ENCODE peak calls at places on chromosomes 16 and 17, in six cellular contexts. U is HCT116, A is PC-3, Z is endodermal cell, R is K562, X is tibial nerve. H is an unnamed sample.

GRCh38 chr16:54280751-54281150 is 5.8 kb downstream of the IRX3 start:
- DNase-seq in A (no peak), U (peak; percentile 13), X (no peak), R (no peak), Z (no peak), H (no peak)

GRCh38 chr17:69492410-69493071 is 78.0 kb downstream of the MAP2K6 start:
- DNase-seq in X (no peak), A (peak; percentile 92), R (no peak), Z (peak; percentile 91), U (peak; percentile 28), H (peak; percentile 13)

GRCh38 chr17:80430446-80431245 is 15.7 kb downstream of the ENDOV start:
- DNase-seq in U (no peak), X (no peak), A (no peak), Z (no peak), R (no peak), H (no peak)

GRCh38 chr16:56558024-56558747 is 6.7 kb upstream of the MT4 start:
- DNase-seq in R (no peak), Z (no peak), U (no peak), X (no peak), A (peak; percentile 89), H (no peak)

GRCh38 chr17:46974086-46974485 is 5.0 kb downstream of the RPRML start:
- DNase-seq in A (no peak), Z (no peak), U (no peak), R (no peak), X (no peak), H (no peak)

GRCh38 chr17:37327341-37328090 is 48.3 kb upstream of the C17orf78 start:
- DNase-seq in Z (peak; percentile 16), A (no peak), U (no peak), X (no peak), R (no peak), H (no peak)

GRCh38 chr17:2053380-2054261 is 1.3 kb upstream of the HIC1 start:
- DNase-seq in Z (peak; percentile 95), X (peak; percentile 76), R (peak; percentile 38), A (peak; percentile 58), U (no peak), H (no peak)

GRCh38 chr16:65510850-65511249 is 389.0 kb upstream of the CDH11 start:
- DNase-seq in X (no peak), R (no peak), A (no peak), Z (peak; percentile 59), U (no peak), H (no peak)

GRCh38 chr17:15945493-15946209 is 721 bp downstream of the ADORA2B start:
- DNase-seq in U (no peak), Z (no peak), X (no peak), A (no peak), R (peak; percentile 55), H (no peak)

GRCh38 chr16:15689290-15689689 is 39.2 kb downstream of the NDE1 start:
- DNase-seq in Z (no peak), R (no peak), U (no peak), A (no peak), X (no peak), H (no peak)

GRCh38 chr16:24130494-24131085 is 125.5 kb upstream of the CACNG3 start:
- DNase-seq in X (no peak), A (no peak), R (no peak), Z (peak; percentile 45), U (no peak), H (no peak)

GRCh38 chr17:63154586-63155244 is 188.7 kb downstream of the TANC2 start:
- DNase-seq in X (no peak), U (no peak), R (no peak), Z (no peak), A (no peak), H (no peak)

GRCh38 chr17:77373298-77374169 is 232.8 kb downstream of the SEC14L1 start:
- DNase-seq in R (no peak), X (no peak), Z (peak; percentile 90), U (no peak), A (no peak), H (no peak)

GRCh38 chr16:81712681-81713080 is 66.4 kb upstream of the PLCG2 start:
- DNase-seq in A (no peak), Z (no peak), X (no peak), U (no peak), R (no peak), H (no peak)

GRCh38 chr16:80014241-80014939 is 413.9 kb upstream of the MAF start:
- DNase-seq in Z (no peak), A (no peak), U (no peak), R (no peak), X (no peak), H (peak; percentile 33)

GRCh38 chr16:58332997-58333700 is 38.3 kb upstream of the PRSS54 start:
- DNase-seq in R (peak; percentile 13), Z (peak; percentile 86), A (no peak), U (no peak), X (no peak), H (no peak)

GRCh38 chr17:38451030-38451839 is 23.0 kb downstream of the ARHGAP23 start:
- DNase-seq in U (no peak), A (no peak), X (no peak), Z (peak; percentile 97), R (no peak), H (no peak)

GRCh38 chr17:50699410-50699809 is 8.3 kb downstream of the ANKRD40 start:
- DNase-seq in Z (no peak), U (no peak), A (peak; percentile 96), R (no peak), X (no peak), H (no peak)

GRCh38 chr16:22052985-22053384 is 39.4 kb upstream of the VWA3A start:
- DNase-seq in X (no peak), U (no peak), A (no peak), Z (no peak), R (no peak), H (no peak)
- H3K4me1 ChIP-seq in X (no peaks in the 10 kb centered on the region), U (peaks cover 43% of the 10 kb centered on the region), A (peaks cover 11% of the 10 kb centered on the region), Z (no peaks in the 10 kb centered on the region), R (no peaks in the 10 kb centered on the region), H (peaks cover 20% of the 10 kb centered on the region)

GRCh38 chr17:10019941-10020403 is 114.9 kb upstream of the RCVRN start:
- DNase-seq in R (no peak), A (no peak), U (no peak), X (no peak), Z (no peak), H (no peak)
- H3K4me1 ChIP-seq in R (no peaks in the 10 kb centered on the region), A (no peaks in the 10 kb centered on the region), U (no peaks in the 10 kb centered on the region), X (no peaks in the 10 kb centered on the region), Z (no peaks in the 10 kb centered on the region), H (no peaks in the 10 kb centered on the region)

GRCh38 chr17:59369026-59369724 is 37.7 kb downstream of the YPEL2 start:
- DNase-seq in X (no peak), U (no peak), A (peak; percentile 19), R (no peak), Z (no peak), H (no peak)

GRCh38 chr17:59371426-59372099 is 40.1 kb downstream of the YPEL2 start:
- DNase-seq in X (peak; percentile 60), A (no peak), Z (no peak), U (no peak), R (no peak), H (no peak)

GRCh38 chr17:59368218-59368857 is 36.9 kb downstream of the YPEL2 start:
- DNase-seq in R (no peak), A (peak; percentile 51), X (no peak), Z (no peak), U (no peak), H (no peak)

GRCh38 chr17:59372138-59372751 is 40.8 kb downstream of the YPEL2 start:
- DNase-seq in R (no peak), Z (no peak), U (no peak), A (no peak), X (peak; percentile 38), H (no peak)

DNA sequence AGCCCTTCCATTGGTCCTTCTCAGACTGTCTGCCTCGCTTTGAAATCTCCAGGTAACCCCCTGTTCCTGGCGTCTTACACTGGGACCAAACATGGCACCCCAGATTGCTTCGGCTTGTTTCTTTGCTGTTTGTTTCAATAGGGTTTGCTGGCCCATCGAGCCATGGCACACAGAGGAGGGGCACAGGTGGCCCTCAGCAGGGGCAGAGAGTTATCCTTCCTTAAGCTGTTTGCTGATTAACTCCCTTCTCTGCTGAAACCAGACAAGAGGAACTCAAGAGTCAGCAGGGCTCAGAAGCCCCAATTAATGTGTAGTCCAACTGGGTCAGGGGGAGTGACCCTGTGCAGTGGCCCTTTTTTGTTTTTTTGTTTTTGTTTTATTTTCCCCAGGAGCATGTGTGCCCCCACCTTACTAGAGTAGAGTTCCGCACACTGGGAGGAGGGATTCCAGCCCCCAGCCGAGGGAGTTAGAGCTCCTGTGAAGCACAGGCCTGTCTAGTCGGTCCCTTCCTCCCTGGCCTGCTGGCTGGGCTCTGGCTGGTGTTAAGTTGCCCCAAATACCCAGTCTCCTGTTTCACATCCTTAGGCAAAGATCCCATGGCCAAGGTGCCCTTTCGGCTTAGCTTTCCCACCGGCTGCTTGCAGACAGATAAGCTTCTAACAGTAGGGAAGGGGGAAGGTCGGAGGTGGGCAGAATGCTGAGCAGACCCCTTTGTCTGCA is 39.3 kb downstream of the YPEL2 start:
- DNase-seq in R (no peak), A (no peak), U (no peak), X (no peak), Z (peak; percentile 75), H (no peak)
- H3K4me1 ChIP-seq in R (no peaks in the 10 kb centered on the region), A (peaks cover 40% of the 10 kb centered on the region), U (peaks cover 29% of the 10 kb centered on the region), X (peaks cover 15% of the 10 kb centered on the region), Z (peaks cover 43% of the 10 kb centered on the region), H (no peaks in the 10 kb centered on the region)

GRCh38 chr17:17076066-17076465 is 33.8 kb downstream of the MPRIP start:
- DNase-seq in X (no peak), Z (no peak), U (no peak), R (no peak), A (no peak), H (no peak)
- H3K4me1 ChIP-seq in X (no peaks in the 10 kb centered on the region), Z (peaks cover 18% of the 10 kb centered on the region), U (peaks cover 2% of the 10 kb centered on the region), R (peaks cover 23% of the 10 kb centered on the region), A (peaks cover 73% of the 10 kb centered on the region), H (peaks cover 49% of the 10 kb centered on the region)

GRCh38 chr17:42386784-42387183 is 1.5 kb downstream of the STAT3 start:
- DNase-seq in A (no peak), X (no peak), R (no peak), U (no peak), Z (no peak), H (no peak)

GRCh38 chr17:42378597-42379594 is 9.3 kb downstream of the STAT3 start:
- DNase-seq in U (no peak), X (no peak), A (no peak), R (no peak), Z (no peak), H (no peak)

GRCh38 chr17:42381898-42382297 is 6.3 kb downstream of the STAT3 start:
- DNase-seq in X (no peak), U (no peak), Z (no peak), R (no peak), A (no peak), H (no peak)

DNA sequence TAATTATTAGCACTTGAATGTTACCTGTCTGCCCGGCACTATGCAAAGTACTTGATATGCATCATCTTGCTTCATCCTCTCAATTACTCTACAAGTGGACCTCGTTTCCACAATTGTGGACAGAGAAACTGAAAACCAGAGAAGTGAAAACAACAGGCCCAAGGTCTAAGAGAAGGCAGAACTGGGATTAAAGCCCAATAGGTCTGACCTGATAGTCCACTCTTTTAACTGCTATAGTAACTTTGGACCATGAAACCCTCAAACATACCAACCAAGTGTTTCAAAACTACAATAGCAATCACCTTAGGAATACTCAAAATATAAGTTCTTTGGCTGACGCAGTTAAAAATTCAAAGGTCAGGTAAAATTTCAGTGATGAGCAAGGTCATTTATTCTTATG is 7.3 kb downstream of the STAT3 start:
- DNase-seq in U (no peak), R (no peak), X (no peak), Z (no peak), A (no peak), H (no peak)
- H3K4me1 ChIP-seq in U (peaks cover 4% of the 10 kb centered on the region), R (no peaks in the 10 kb centered on the region), X (no peaks in the 10 kb centered on the region), Z (no peaks in the 10 kb centered on the region), A (no peaks in the 10 kb centered on the region), H (peaks cover 13% of the 10 kb centered on the region)